ENCODE peak calls at places on chromosomes 5 and 9, in four cellular contexts. L is H1, N is HepG2, W is K562. T is an unnamed sample.
A peak's percentile ranks its signal among the peaks of the same experiment; 100 is the strongest.

GRCh38 chr5:42951847-42952411 is 88.2 kb downstream of the ANXA2R start:
- DNase-seq in L (no peak), N (no peak), W (no peak), T (no peak)

GRCh38 chr5:32692066-32692746 is 18.9 kb upstream of the NPR3 start:
- DNase-seq in L (no peak), W (no peak), N (no peak), T (no peak)

GRCh38 chr9:88017086-88017485 is 42.8 kb upstream of the CDK20 start:
- DNase-seq in L (no peak), W (no peak), N (no peak), T (no peak)

GRCh38 chr5:16465544-16466432 is at the start of gene ZNF622:
- DNase-seq in W (peak; percentile 89), L (peak; percentile 86), N (peak; percentile 91), T (peak; percentile 92)

GRCh38 chr5:95669540-95669939 is 13.3 kb downstream of the SPATA9 start:
- DNase-seq in W (no peak), N (no peak), L (no peak), T (no peak)

GRCh38 chr5:179128976-179129375 is 68.8 kb downstream of the ZNF354C start:
- DNase-seq in N (no peak), W (no peak), L (no peak), T (no peak)

GRCh38 chr5:179261301-179262125 is 83.7 kb downstream of the ADAMTS2 start:
- DNase-seq in W (peak; percentile 48), N (peak; percentile 75), L (peak; percentile 81), T (peak; percentile 27)

GRCh38 chr9:122392714-122393113 is 21.9 kb downstream of the PTGS1 start:
- DNase-seq in L (no peak), W (no peak), N (no peak), T (no peak)

GRCh38 chr9:621199-621860 is 220.2 kb upstream of the DMRT1 start:
- DNase-seq in N (no peak), L (no peak), W (no peak), T (no peak)

GRCh38 chr5:4570047-4571015 is 569.8 kb upstream of the ADAMTS16 start:
- DNase-seq in N (peak; percentile 52), L (no peak), W (no peak), T (no peak)

GRCh38 chr5:39202594-39203290 is 16.6 kb downstream of the FYB1 start:
- DNase-seq in W (no peak), L (no peak), N (no peak), T (no peak)

GRCh38 chr9:95139121-95139520 is 178.4 kb downstream of the FANCC start:
- DNase-seq in N (no peak), W (no peak), L (no peak), T (no peak)

GRCh38 chr9:37732952-37733351 is 20.7 kb upstream of the TRMT10B start:
- DNase-seq in W (no peak), L (no peak), N (no peak), T (no peak)

GRCh38 chr5:54362434-54362833 is 52.1 kb upstream of the ARL15 start:
- DNase-seq in N (no peak), L (no peak), W (no peak), T (no peak)

GRCh38 chr5:169197343-169197742 is 103.6 kb downstream of the SLIT3 start:
- DNase-seq in N (no peak), L (no peak), W (no peak), T (peak; percentile 20)

GRCh38 chr5:176162206-176162605 is 76.0 kb upstream of the SIMC1 start:
- DNase-seq in L (no peak), W (no peak), N (no peak), T (no peak)

GRCh38 chr9:135825435-135826187 is 81.7 kb downstream of the CAMSAP1 start:
- DNase-seq in N (no peak), L (no peak), W (no peak), T (no peak)

GRCh38 chr5:149140197-149141002 is 893 bp upstream of the ABLIM3 start:
- DNase-seq in W (no peak), L (no peak), N (no peak), T (no peak)

GRCh38 chr5:92504346-92504745 is 1076.7 kb downstream of the NR2F1-AS1 start:
- DNase-seq in L (no peak), N (no peak), W (no peak), T (no peak)

GRCh38 chr9:128554155-128554862 is 1.9 kb downstream of the SPTAN1 start:
- DNase-seq in N (peak; percentile 85), W (peak; percentile 38), L (peak; percentile 51), T (peak; percentile 72)

GRCh38 chr5:57184322-57184721 is 10.5 kb downstream of the GPBP1 start:
- DNase-seq in W (peak; percentile 15), L (no peak), N (no peak), T (no peak)

GRCh38 chr5:110790673-110791072 is 51.9 kb downstream of the SLC25A46 start:
- DNase-seq in W (no peak), N (no peak), L (no peak), T (peak; percentile 11)

GRCh38 chr5:83564069-83564749 is 92.7 kb downstream of the VCAN start:
- DNase-seq in W (peak; percentile 42), L (no peak), N (peak; percentile 50), T (peak; percentile 18)

GRCh38 chr9:86902606-86903460 is 44.5 kb downstream of the GAS1 start:
- DNase-seq in W (no peak), N (no peak), L (peak; percentile 60), T (no peak)

DNA sequence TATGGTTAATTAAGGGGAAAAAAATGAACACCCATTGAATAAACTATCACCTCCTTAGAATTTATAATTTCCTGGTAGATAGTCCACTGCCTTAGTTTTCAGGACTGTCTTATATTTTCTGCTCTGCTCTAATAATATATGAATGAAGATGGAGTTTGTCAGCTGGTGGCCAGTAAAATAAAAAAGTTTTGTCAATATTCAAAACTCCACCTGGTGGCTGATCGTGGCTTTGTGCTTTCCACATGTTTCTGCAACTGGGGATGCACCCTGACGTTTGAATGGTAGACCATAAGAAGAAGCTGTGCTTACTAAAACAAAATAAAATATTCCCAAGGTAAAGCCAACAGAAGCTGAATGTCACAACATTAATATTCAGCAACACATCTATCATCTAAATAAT is 286.6 kb upstream of the IZUMO3 start:
- DNase-seq in W (no peak), L (peak; percentile 49), N (peak; percentile 3), T (no peak)
- TF ChIP-seq MAFK in W (no peak), L (no peak), N (no peak), T (no peak)

DNA sequence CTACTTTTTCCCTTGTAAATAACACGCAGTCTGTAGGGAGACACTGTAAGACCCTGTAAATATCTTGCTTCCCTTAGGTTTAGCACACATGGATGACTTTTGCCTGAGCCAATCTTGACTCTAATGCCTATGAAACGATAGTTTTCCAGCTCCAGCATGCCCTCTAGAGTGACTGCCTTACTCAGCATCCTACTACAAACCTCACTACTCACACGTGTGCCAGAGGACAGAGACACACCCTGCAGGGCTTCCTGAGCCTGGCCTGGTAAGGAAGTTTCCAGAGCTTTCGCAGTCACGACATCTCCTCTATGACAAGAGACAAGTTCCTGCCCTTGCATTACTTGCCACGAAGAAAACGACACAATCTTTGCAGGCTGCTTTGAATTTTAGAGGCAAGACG is 138.1 kb downstream of the ATPSCKMT start:
- DNase-seq in L (peak; percentile 68), W (peak; percentile 36), N (peak; percentile 18), T (no peak)
- TF ChIP-seq CHD2 in L (no peak), W (no peak), N (no peak), T (no peak)

GRCh38 chr5:126799780-126800179 is 22.8 kb downstream of the LMNB1 start:
- DNase-seq in W (no peak), L (no peak), N (no peak), T (no peak)

GRCh38 chr5:126801174-126801991 is 24.4 kb downstream of the LMNB1 start:
- DNase-seq in N (no peak), L (no peak), W (no peak), T (no peak)

GRCh38 chr5:126805108-126805507 is 28.2 kb downstream of the LMNB1 start:
- DNase-seq in W (no peak), L (no peak), N (no peak), T (no peak)

GRCh38 chr5:126801992-126802294 is 25.0 kb downstream of the LMNB1 start:
- DNase-seq in L (no peak), N (peak; percentile 20), W (no peak), T (peak; percentile 41)
- TF ChIP-seq RFX5 in L (no peak), N (no peak), W (no peak), T (no peak)

GRCh38 chr5:131268758-131269370 is 5.0 kb downstream of the CDC42SE2 start:
- DNase-seq in N (no peak), L (no peak), W (no peak), T (no peak)

GRCh38 chr5:131275996-131276535 is 12.2 kb downstream of the CDC42SE2 start:
- DNase-seq in W (no peak), N (no peak), L (no peak), T (no peak)

GRCh38 chr5:131274341-131275063 is 10.6 kb downstream of the CDC42SE2 start:
- DNase-seq in W (no peak), L (no peak), N (no peak), T (no peak)

GRCh38 chr5:131272365-131273123 is 8.7 kb downstream of the CDC42SE2 start:
- DNase-seq in W (no peak), L (no peak), N (no peak), T (no peak)

GRCh38 chr5:131270809-131271208 is 7.0 kb downstream of the CDC42SE2 start:
- DNase-seq in L (no peak), N (no peak), W (no peak), T (no peak)
- TF ChIP-seq MAFK in L (no peak), N (no peak), W (no peak), T (no peak)

GRCh38 chr9:133050142-133050541 is 11.6 kb upstream of the CEL start:
- DNase-seq in L (no peak), N (no peak), W (no peak), T (no peak)

GRCh38 chr9:133050781-133051180 is 11.0 kb upstream of the CEL start:
- DNase-seq in L (no peak), N (no peak), W (no peak), T (no peak)

GRCh38 chr9:133049043-133049442 is 12.7 kb upstream of the CEL start:
- DNase-seq in N (no peak), W (no peak), L (no peak), T (no peak)

GRCh38 chr9:133051966-133052539 is 9.7 kb upstream of the CEL start:
- DNase-seq in N (no peak), W (peak; percentile 27), L (no peak), T (no peak)

GRCh38 chr9:133051281-133051900 is 10.4 kb upstream of the CEL start:
- DNase-seq in N (no peak), W (no peak), L (no peak), T (no peak)
- TF ChIP-seq CHD2 in N (no peak), W (no peak), L (no peak), T (no peak)

GRCh38 chr5:122252319-122252718 is 59.7 kb upstream of the SNCAIP start:
- DNase-seq in N (no peak), W (no peak), L (no peak), T (no peak)
- TF ChIP-seq RFX5 in N (no peak), W (no peak), L (no peak), T (no peak)

T was measured in A549.